ENCODE peak calls at places on chromosomes 12 and 14, in four cellular contexts. T is HepG2, C is K562, F is GM12878. D is an unnamed sample.

GRCh38 chr12:2834581-2835491 is at the start of gene NRIP2:
- DNase-seq in T (no peak), F (no peak), C (no peak), D (peak)

GRCh38 chr12:54292083-54292930 is 8.5 kb downstream of the NFE2 start:
- DNase-seq in F (no peak), T (no peak), C (peak), D (no peak)

GRCh38 chr14:104361921-104362681 is 217.5 kb upstream of the C14orf180 start:
- DNase-seq in F (no peak), C (no peak), T (no peak), D (no peak)

GRCh38 chr14:74401504-74402241 is 24.3 kb downstream of the SYNDIG1L start:
- DNase-seq in T (no peak), C (peak), F (peak), D (no peak)

GRCh38 chr12:24306001-24306400 is 356.5 kb upstream of the SOX5 start:
- DNase-seq in F (no peak), T (no peak), C (no peak), D (no peak)

GRCh38 chr14:91413547-91414474 is 3.8 kb downstream of the CCDC88C start:
- DNase-seq in T (no peak), C (no peak), F (no peak), D (no peak)

GRCh38 chr12:127450822-127451221 is 816.1 kb upstream of the TMEM132C start:
- DNase-seq in C (no peak), T (no peak), F (no peak), D (no peak)

GRCh38 chr12:14454098-14454907 is 88.8 kb downstream of the ATF7IP start:
- DNase-seq in F (peak), C (peak), T (peak), D (peak)

GRCh38 chr14:61476737-61477410 is 155.5 kb downstream of the PRKCH start:
- DNase-seq in C (peak), T (no peak), F (no peak), D (no peak)

GRCh38 chr14:43938588-43939281 is 568.3 kb downstream of the FSCB start:
- DNase-seq in T (no peak), C (no peak), F (no peak), D (no peak)

GRCh38 chr14:75044322-75044721 is 6.9 kb downstream of the MLH3 start:
- DNase-seq in F (no peak), T (no peak), C (no peak), D (no peak)

GRCh38 chr12:84604541-84604940 is 308.1 kb downstream of the SLC6A15 start:
- DNase-seq in C (no peak), T (no peak), F (no peak), D (no peak)

GRCh38 chr12:94504386-94504785 is 44.7 kb upstream of the CEP83 start:
- DNase-seq in F (no peak), C (no peak), T (no peak), D (no peak)

GRCh38 chr12:106767206-106767605 is 7.3 kb upstream of the RIC8B start:
- DNase-seq in F (no peak), T (no peak), C (no peak), D (no peak)

GRCh38 chr12:4191642-4192041 is 81.9 kb upstream of the CCND2 start:
- DNase-seq in T (no peak), F (no peak), C (no peak), D (no peak)

GRCh38 chr14:74089251-74090020 is 4.7 kb downstream of the LIN52 start:
- DNase-seq in T (no peak), C (no peak), F (no peak), D (no peak)

GRCh38 chr12:5102806-5103205 is 59.1 kb downstream of the KCNA5 start:
- DNase-seq in C (no peak), T (no peak), F (no peak), D (no peak)

DNA sequence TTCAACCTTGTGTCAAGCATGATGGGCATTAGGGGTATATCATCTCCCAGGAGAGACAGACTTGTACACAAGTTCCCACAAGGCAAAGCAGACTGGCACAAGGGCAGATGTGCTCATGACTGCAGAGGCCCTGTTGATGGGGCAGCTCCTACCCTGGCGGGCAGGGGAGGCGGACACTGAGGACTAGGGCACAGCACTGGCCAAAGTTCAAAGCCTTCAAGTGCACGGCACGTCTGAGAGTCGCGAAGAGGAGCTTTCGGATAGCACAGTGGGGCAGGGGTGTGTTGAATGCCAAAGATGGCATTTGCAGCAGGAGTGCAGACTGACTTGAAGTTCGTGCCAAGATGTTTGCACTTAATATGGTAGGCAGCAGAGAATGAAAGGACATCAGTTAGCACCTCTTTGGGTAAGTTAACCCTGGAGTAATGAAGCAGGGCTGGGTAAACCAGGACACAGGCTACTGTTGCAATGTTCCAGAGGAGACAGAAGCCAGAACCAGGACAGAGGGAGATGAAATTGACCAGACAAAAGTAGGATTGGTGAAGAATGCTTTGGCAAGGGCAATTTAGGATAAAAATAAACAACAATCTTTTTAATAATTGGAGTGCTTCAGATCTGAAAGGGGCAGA is 6.7 kb upstream of the EML1 start:
- DNase-seq in T (no peak), C (no peak), F (no peak), D (no peak)
- TF ChIP-seq SP1 in T (no peak), C (no peak), F (no peak), D (no peak)

DNA sequence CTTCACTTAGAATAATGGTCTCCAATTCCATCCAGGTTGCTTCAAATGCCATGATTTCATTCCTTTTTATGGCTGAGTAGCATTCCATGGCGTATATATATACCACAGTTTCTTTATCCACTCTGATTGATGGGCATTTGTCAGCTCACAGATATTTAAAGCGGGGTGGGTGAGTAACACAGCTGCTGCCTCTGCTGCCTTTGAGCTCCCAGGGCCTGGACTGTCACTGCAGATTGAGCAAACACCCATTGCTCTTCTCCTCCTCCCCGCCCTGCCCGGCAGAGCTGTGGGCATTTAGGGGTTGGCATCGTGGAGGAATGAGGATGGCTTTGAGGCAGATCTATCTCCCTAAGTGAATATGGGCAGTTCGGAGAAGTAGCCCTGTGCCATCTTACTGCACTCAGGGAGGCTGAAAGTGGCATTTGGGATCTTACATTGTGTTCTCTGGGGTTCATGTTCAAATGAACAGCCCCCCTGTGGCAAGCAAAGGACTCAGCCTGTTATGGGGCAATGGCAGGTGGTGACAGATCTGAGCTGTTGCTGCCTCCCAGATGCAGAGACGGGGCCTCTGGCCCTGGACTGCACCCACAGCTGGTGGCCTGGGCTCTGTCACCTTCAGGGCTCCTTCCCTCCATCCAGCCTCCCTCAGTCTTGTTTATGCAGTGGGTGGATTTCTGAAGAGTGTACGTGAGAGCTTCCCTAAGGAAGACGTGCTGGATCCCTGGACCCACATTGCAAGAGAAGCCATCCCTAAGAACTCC is 4.9 kb downstream of the RFLNA start:
- DNase-seq in C (no peak), T (no peak), F (no peak), D (no peak)
- TF ChIP-seq FOXM1 in C (no peak), T (no peak), F (no peak), D (no peak)

GRCh38 chr14:30185832-30186231 is 258.2 kb upstream of the PRKD1 start:
- DNase-seq in C (no peak), F (no peak), T (no peak), D (peak)
- TF ChIP-seq SP1 in C (no peak), F (no peak), T (no peak), D (no peak)

GRCh38 chr12:46149905-46150304 is 118.9 kb downstream of the SLC38A1 start:
- DNase-seq in F (no peak), T (no peak), C (no peak), D (no peak)

GRCh38 chr12:46154221-46154975 is 114.4 kb downstream of the SLC38A1 start:
- DNase-seq in C (no peak), F (no peak), T (no peak), D (no peak)

GRCh38 chr12:46153267-46153872 is 115.5 kb downstream of the SLC38A1 start:
- DNase-seq in T (peak), F (no peak), C (peak), D (peak)

GRCh38 chr12:46150735-46151134 is 118.1 kb downstream of the SLC38A1 start:
- DNase-seq in C (no peak), T (no peak), F (no peak), D (no peak)

DNA sequence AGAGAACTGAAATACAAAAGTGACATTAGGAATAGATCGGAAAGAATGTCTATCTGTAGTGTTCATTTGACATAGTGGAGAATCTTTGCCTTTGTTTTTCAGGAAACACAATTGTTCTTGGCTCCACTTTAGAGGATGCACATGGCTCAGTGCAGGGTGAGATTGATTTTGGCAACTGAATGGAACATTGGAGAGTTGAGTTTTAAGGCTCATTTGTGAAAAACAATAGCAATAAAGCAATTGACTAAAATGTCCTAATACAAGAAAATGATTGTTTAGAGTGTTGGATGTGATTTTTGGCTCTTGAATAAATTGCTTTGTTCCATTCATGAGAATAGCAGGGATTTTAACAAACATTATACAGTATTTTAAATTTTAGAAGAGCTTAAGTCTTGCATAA is 116.4 kb downstream of the SLC38A1 start:
- DNase-seq in C (no peak), F (no peak), T (no peak), D (no peak)
- TF ChIP-seq FOXM1 in C (no peak), F (no peak), T (no peak), D (no peak)

D was measured in HEK293T.